ENCODE peak calls at places on chromosomes 13 and 19, in ten cellular contexts. One of them, this sample, is unnamed. For H3K36me3, the result is how much of the 10 kb centered on the place peaks cover.

GRCh38 chr19:35639321-35639639 is 2.3 kb upstream of the ETV2 start:
- DNase-seq in GM23248: no peak
- DNase-seq in spleen: peak
- DNase-seq in esophagus squamous epithelium: no peak
- DNase-seq in left ventricle myocardium inferior: no peak
- DNase-seq in BE2C: no peak
- DNase-seq in ascending aorta: no peak
- DNase-seq in brain microvascular endothelial cell: no peak
- DNase-seq in lung: no peak
- DNase-seq in pancreas: no peak
- DNase-seq in this sample: no peak

GRCh38 chr19:16722591-16722990 is 2.9 kb downstream of the NWD1 start:
- DNase-seq in GM23248: no peak
- DNase-seq in spleen: no peak
- DNase-seq in esophagus squamous epithelium: no peak
- DNase-seq in left ventricle myocardium inferior: no peak
- DNase-seq in BE2C: no peak
- DNase-seq in ascending aorta: no peak
- DNase-seq in brain microvascular endothelial cell: no peak
- DNase-seq in lung: no peak
- DNase-seq in pancreas: no peak
- DNase-seq in this sample: no peak

GRCh38 chr19:50638576-50638975 is 1.1 kb downstream of the SYT3 start:
- DNase-seq in GM23248: no peak
- DNase-seq in spleen: no peak
- DNase-seq in esophagus squamous epithelium: no peak
- DNase-seq in left ventricle myocardium inferior: no peak
- DNase-seq in BE2C: no peak
- DNase-seq in ascending aorta: no peak
- DNase-seq in brain microvascular endothelial cell: no peak
- DNase-seq in lung: no peak
- DNase-seq in pancreas: no peak
- DNase-seq in this sample: no peak

GRCh38 chr19:33558846-33559245 is 37.3 kb upstream of the PEPD start:
- DNase-seq in GM23248: peak
- DNase-seq in spleen: peak
- DNase-seq in esophagus squamous epithelium: no peak
- DNase-seq in left ventricle myocardium inferior: no peak
- DNase-seq in BE2C: peak
- DNase-seq in ascending aorta: no peak
- DNase-seq in brain microvascular endothelial cell: no peak
- DNase-seq in lung: no peak
- DNase-seq in pancreas: no peak
- DNase-seq in this sample: peak

GRCh38 chr13:72931311-72931710 is 127.5 kb upstream of the KLF5 start:
- DNase-seq in GM23248: no peak
- DNase-seq in spleen: no peak
- DNase-seq in esophagus squamous epithelium: no peak
- DNase-seq in left ventricle myocardium inferior: no peak
- DNase-seq in BE2C: no peak
- DNase-seq in ascending aorta: no peak
- DNase-seq in brain microvascular endothelial cell: no peak
- DNase-seq in lung: no peak
- DNase-seq in pancreas: no peak
- DNase-seq in this sample: peak

GRCh38 chr19:27974082-27974513 is 1238.9 kb downstream of the UQCRFS1 start:
- DNase-seq in GM23248: peak
- DNase-seq in spleen: no peak
- DNase-seq in esophagus squamous epithelium: no peak
- DNase-seq in left ventricle myocardium inferior: no peak
- DNase-seq in BE2C: no peak
- DNase-seq in ascending aorta: no peak
- DNase-seq in brain microvascular endothelial cell: peak
- DNase-seq in lung: no peak
- DNase-seq in pancreas: peak
- DNase-seq in this sample: peak

GRCh38 chr19:7806876-7807275 is 23.1 kb upstream of the EVI5L start:
- DNase-seq in GM23248: no peak
- DNase-seq in spleen: peak
- DNase-seq in esophagus squamous epithelium: no peak
- DNase-seq in left ventricle myocardium inferior: no peak
- DNase-seq in BE2C: no peak
- DNase-seq in ascending aorta: no peak
- DNase-seq in brain microvascular endothelial cell: no peak
- DNase-seq in lung: no peak
- DNase-seq in pancreas: no peak
- DNase-seq in this sample: no peak

GRCh38 chr19:11767633-11768133 is 883 bp downstream of the ZNF441 start:
- DNase-seq in GM23248: peak
- DNase-seq in spleen: peak
- DNase-seq in esophagus squamous epithelium: no peak
- DNase-seq in left ventricle myocardium inferior: peak
- DNase-seq in BE2C: peak
- DNase-seq in ascending aorta: peak
- DNase-seq in brain microvascular endothelial cell: peak
- DNase-seq in lung: peak
- DNase-seq in pancreas: peak
- DNase-seq in this sample: peak

GRCh38 chr19:3509566-3509989 is 3.5 kb downstream of the FZR1 start:
- DNase-seq in GM23248: peak
- DNase-seq in spleen: no peak
- DNase-seq in esophagus squamous epithelium: no peak
- DNase-seq in left ventricle myocardium inferior: no peak
- DNase-seq in BE2C: no peak
- DNase-seq in ascending aorta: no peak
- DNase-seq in brain microvascular endothelial cell: peak
- DNase-seq in lung: no peak
- DNase-seq in pancreas: no peak
- DNase-seq in this sample: peak

GRCh38 chr19:32642771-32643170 is 32.2 kb downstream of the ANKRD27 start:
- DNase-seq in GM23248: no peak
- DNase-seq in spleen: peak
- DNase-seq in esophagus squamous epithelium: no peak
- DNase-seq in left ventricle myocardium inferior: no peak
- DNase-seq in BE2C: no peak
- DNase-seq in ascending aorta: no peak
- DNase-seq in brain microvascular endothelial cell: no peak
- DNase-seq in lung: no peak
- DNase-seq in pancreas: no peak
- DNase-seq in this sample: no peak

GRCh38 chr19:18542936-18543813 is at the start of gene FKBP8:
- DNase-seq in GM23248: peak
- DNase-seq in spleen: peak
- DNase-seq in esophagus squamous epithelium: peak
- DNase-seq in left ventricle myocardium inferior: peak
- DNase-seq in BE2C: peak
- DNase-seq in ascending aorta: peak
- DNase-seq in brain microvascular endothelial cell: peak
- DNase-seq in lung: peak
- DNase-seq in pancreas: peak
- DNase-seq in this sample: peak

GRCh38 chr19:23832717-23833327 is 74.1 kb upstream of the ZNF681 start:
- DNase-seq in GM23248: no peak
- DNase-seq in spleen: no peak
- DNase-seq in esophagus squamous epithelium: no peak
- DNase-seq in left ventricle myocardium inferior: no peak
- DNase-seq in BE2C: no peak
- DNase-seq in ascending aorta: no peak
- DNase-seq in brain microvascular endothelial cell: no peak
- DNase-seq in lung: no peak
- DNase-seq in pancreas: no peak
- DNase-seq in this sample: no peak

GRCh38 chr13:48500652-48501197 is 32.2 kb downstream of the RCBTB2 start:
- DNase-seq in GM23248: peak
- DNase-seq in spleen: no peak
- DNase-seq in esophagus squamous epithelium: no peak
- DNase-seq in left ventricle myocardium inferior: no peak
- DNase-seq in BE2C: no peak
- DNase-seq in ascending aorta: no peak
- DNase-seq in brain microvascular endothelial cell: peak
- DNase-seq in lung: peak
- DNase-seq in pancreas: no peak
- DNase-seq in this sample: peak

GRCh38 chr13:64753606-64754005 is 2476.5 kb downstream of the PCDH9 start:
- DNase-seq in GM23248: peak
- DNase-seq in spleen: no peak
- DNase-seq in esophagus squamous epithelium: no peak
- DNase-seq in left ventricle myocardium inferior: no peak
- DNase-seq in BE2C: no peak
- DNase-seq in ascending aorta: no peak
- DNase-seq in brain microvascular endothelial cell: no peak
- DNase-seq in lung: no peak
- DNase-seq in pancreas: no peak
- DNase-seq in this sample: peak

GRCh38 chr19:23305555-23305954 is 55.4 kb upstream of the ZNF724 start:
- DNase-seq in GM23248: no peak
- DNase-seq in spleen: no peak
- DNase-seq in esophagus squamous epithelium: no peak
- DNase-seq in left ventricle myocardium inferior: no peak
- DNase-seq in BE2C: no peak
- DNase-seq in ascending aorta: no peak
- DNase-seq in brain microvascular endothelial cell: no peak
- DNase-seq in lung: no peak
- DNase-seq in pancreas: no peak
- DNase-seq in this sample: no peak

DNA sequence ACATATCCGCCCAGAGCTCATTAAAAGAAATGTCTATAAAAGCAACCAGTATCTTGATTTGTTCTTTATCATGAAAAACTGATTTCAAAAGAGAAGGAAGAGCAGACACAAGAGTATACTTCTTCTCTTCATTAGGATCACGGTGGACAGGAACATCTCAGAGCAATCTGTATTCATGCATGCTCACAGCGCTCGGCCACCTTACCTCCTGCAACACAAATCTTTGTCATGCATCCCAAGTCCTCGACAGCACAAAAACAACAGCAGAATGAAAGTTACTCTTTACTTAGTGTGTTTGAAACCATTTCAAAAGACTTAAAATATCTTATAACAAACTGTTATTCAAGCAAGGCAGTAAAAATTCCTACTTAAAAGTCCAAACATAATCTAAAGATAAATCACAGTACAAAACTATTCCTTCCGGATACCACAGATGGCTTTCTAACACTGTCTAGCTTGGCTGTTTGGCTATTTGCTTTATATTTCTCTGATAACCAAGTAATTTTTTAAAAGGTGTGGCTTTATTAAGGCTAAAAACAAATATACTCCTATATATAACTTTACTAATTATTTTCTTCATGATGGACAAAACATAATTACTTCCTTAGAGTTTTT is 174.5 kb downstream of the TBC1D4 start:
- DNase-seq in GM23248: no peak
- DNase-seq in spleen: no peak
- DNase-seq in esophagus squamous epithelium: no peak
- DNase-seq in left ventricle myocardium inferior: no peak
- DNase-seq in BE2C: no peak
- DNase-seq in ascending aorta: no peak
- DNase-seq in brain microvascular endothelial cell: no peak
- DNase-seq in lung: no peak
- DNase-seq in pancreas: no peak
- DNase-seq in this sample: no peak
- H3K36me3 ChIP-seq in GM23248: under half
- H3K36me3 ChIP-seq in spleen: under half
- H3K36me3 ChIP-seq in esophagus squamous epithelium: under half
- H3K36me3 ChIP-seq in left ventricle myocardium inferior: half or more
- H3K36me3 ChIP-seq in BE2C: under half
- H3K36me3 ChIP-seq in ascending aorta: under half
- H3K36me3 ChIP-seq in brain microvascular endothelial cell: under half
- H3K36me3 ChIP-seq in lung: under half
- H3K36me3 ChIP-seq in pancreas: under half
- H3K36me3 ChIP-seq in this sample: under half

DNA sequence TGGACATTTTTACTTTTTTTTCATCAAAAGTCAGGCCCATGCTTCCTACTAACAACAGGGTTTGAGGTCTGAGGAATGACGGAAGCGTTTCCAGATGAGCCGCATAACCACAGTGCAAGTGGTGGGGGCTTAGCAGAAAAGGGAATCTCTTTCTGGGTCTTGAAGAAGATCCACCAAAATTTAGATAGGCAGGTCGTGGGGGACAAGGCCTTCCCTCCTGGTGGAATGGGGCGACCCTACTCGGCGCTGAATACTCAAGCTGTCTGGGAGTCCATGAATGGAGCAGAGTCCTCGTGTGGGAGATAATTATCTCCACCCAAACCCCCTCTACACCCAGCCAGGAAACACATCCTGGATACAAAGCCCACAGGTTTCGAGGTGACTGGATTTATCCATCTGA is 36.9 kb downstream of the CARS2 start:
- DNase-seq in GM23248: no peak
- DNase-seq in spleen: no peak
- DNase-seq in esophagus squamous epithelium: no peak
- DNase-seq in left ventricle myocardium inferior: no peak
- DNase-seq in BE2C: no peak
- DNase-seq in ascending aorta: peak
- DNase-seq in brain microvascular endothelial cell: no peak
- DNase-seq in lung: no peak
- DNase-seq in pancreas: no peak
- DNase-seq in this sample: no peak
- H3K36me3 ChIP-seq in GM23248: under half
- H3K36me3 ChIP-seq in spleen: half or more
- H3K36me3 ChIP-seq in esophagus squamous epithelium: under half
- H3K36me3 ChIP-seq in left ventricle myocardium inferior: half or more
- H3K36me3 ChIP-seq in BE2C: under half
- H3K36me3 ChIP-seq in ascending aorta: under half
- H3K36me3 ChIP-seq in brain microvascular endothelial cell: under half
- H3K36me3 ChIP-seq in lung: under half
- H3K36me3 ChIP-seq in pancreas: under half
- H3K36me3 ChIP-seq in this sample: under half

DNA sequence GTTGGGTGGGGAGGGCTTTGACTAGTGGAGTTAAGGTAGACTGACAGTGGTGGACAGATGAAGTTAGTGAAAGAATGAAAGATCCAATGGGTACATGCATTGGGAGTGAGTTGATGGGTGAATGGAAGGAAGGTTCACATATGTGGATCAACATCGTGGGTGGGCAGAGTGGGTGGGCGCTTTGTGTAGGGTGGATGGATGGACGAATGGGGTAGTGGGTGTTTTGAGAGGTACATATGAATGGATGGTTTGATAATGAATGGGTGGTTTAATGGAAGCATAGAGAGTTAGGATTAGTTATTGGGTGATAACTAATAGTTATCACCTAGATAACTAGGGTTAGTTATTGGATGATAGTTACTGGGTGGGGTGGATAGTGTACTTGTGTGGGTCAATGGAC is 11.5 kb downstream of the ZSWIM4 start:
- DNase-seq in GM23248: no peak
- DNase-seq in spleen: no peak
- DNase-seq in esophagus squamous epithelium: no peak
- DNase-seq in left ventricle myocardium inferior: no peak
- DNase-seq in BE2C: no peak
- DNase-seq in ascending aorta: no peak
- DNase-seq in brain microvascular endothelial cell: no peak
- DNase-seq in lung: no peak
- DNase-seq in pancreas: no peak
- DNase-seq in this sample: no peak
- H3K36me3 ChIP-seq in GM23248: under half
- H3K36me3 ChIP-seq in spleen: half or more
- H3K36me3 ChIP-seq in esophagus squamous epithelium: under half
- H3K36me3 ChIP-seq in left ventricle myocardium inferior: under half
- H3K36me3 ChIP-seq in BE2C: under half
- H3K36me3 ChIP-seq in ascending aorta: under half
- H3K36me3 ChIP-seq in brain microvascular endothelial cell: half or more
- H3K36me3 ChIP-seq in lung: under half
- H3K36me3 ChIP-seq in pancreas: under half
- H3K36me3 ChIP-seq in this sample: under half

GRCh38 chr13:101709952-101710351 is 257.5 kb downstream of the ITGBL1 start:
- DNase-seq in GM23248: no peak
- DNase-seq in spleen: no peak
- DNase-seq in esophagus squamous epithelium: no peak
- DNase-seq in left ventricle myocardium inferior: no peak
- DNase-seq in BE2C: no peak
- DNase-seq in ascending aorta: no peak
- DNase-seq in brain microvascular endothelial cell: no peak
- DNase-seq in lung: no peak
- DNase-seq in pancreas: no peak
- DNase-seq in this sample: no peak
- H3K36me3 ChIP-seq in GM23248: half or more
- H3K36me3 ChIP-seq in spleen: under half
- H3K36me3 ChIP-seq in esophagus squamous epithelium: under half
- H3K36me3 ChIP-seq in left ventricle myocardium inferior: under half
- H3K36me3 ChIP-seq in BE2C: under half
- H3K36me3 ChIP-seq in ascending aorta: under half
- H3K36me3 ChIP-seq in brain microvascular endothelial cell: under half
- H3K36me3 ChIP-seq in lung: under half
- H3K36me3 ChIP-seq in pancreas: under half
- H3K36me3 ChIP-seq in this sample: under half

This sample was measured in bronchial epithelial cell.